ENCODE peak calls at places on chromosomes 3 and 15, in ten cellular contexts. L is cardiac muscle cell; X is endothelial cell; H is neural progenitor cell; W is CD4-positive, alpha-beta T cell; S is AG04450; F is heart right ventricle; Q is epithelial cell of esophagus; U is fibroblast of lung; I is thoracic aorta. E is an unnamed sample.

GRCh38 chr3:197327701-197328100 is 29.3 kb upstream of the DLG1 start:
- DNase-seq in U (peak; percentile 80), L (no peak), F (no peak), X (no peak), S (peak; percentile 26), I (no peak), H (no peak), Q (peak; percentile 27), W (no peak), E (no peak)

GRCh38 chr3:58333206-58334012 is 717 bp downstream of the PXK start:
- DNase-seq in Q (peak; percentile 26), X (peak; percentile 22), W (no peak), H (peak; percentile 55), U (peak; percentile 40), S (no peak), F (peak; percentile 25), I (no peak), L (peak; percentile 49), E (peak; percentile 12)

GRCh38 chr15:42141795-42142667 is 14.4 kb downstream of the PLA2G4F start:
- DNase-seq in S (no peak), Q (no peak), X (no peak), H (no peak), U (no peak), F (no peak), L (no peak), W (no peak), I (no peak), E (no peak)

GRCh38 chr3:45026038-45026437 is at the start of gene CLEC3B:
- DNase-seq in L (no peak), I (no peak), Q (no peak), F (peak; percentile 79), U (peak; percentile 69), H (no peak), S (no peak), W (no peak), X (no peak), E (no peak)

GRCh38 chr3:18425641-18426403 is 683 bp upstream of the SATB1 start:
- DNase-seq in W (peak; percentile 60), H (peak; percentile 73), F (peak; percentile 57), U (no peak), L (peak; percentile 71), I (no peak), X (peak; percentile 66), S (no peak), Q (peak; percentile 4), E (no peak)

GRCh38 chr3:133472242-133472641 is 72.4 kb downstream of the BFSP2 start:
- DNase-seq in S (no peak), H (peak; percentile 71), X (no peak), Q (peak; percentile 23), F (peak; percentile 36), I (no peak), U (peak; percentile 29), W (no peak), L (peak; percentile 58), E (peak; percentile 18)

GRCh38 chr3:177905895-177906511 is 630.2 kb upstream of the KCNMB2 start:
- DNase-seq in U (peak; percentile 61), I (no peak), X (no peak), Q (no peak), L (no peak), H (peak; percentile 21), S (peak; percentile 63), F (no peak), W (no peak), E (no peak)

GRCh38 chr15:74768771-74769342 is 13.0 kb upstream of the CSK start:
- DNase-seq in X (peak; percentile 70), Q (peak; percentile 58), H (peak; percentile 81), W (peak; percentile 62), S (no peak), U (peak; percentile 52), F (peak; percentile 58), I (no peak), L (peak; percentile 79), E (peak; percentile 66)

GRCh38 chr3:152257246-152258074 is 11.3 kb upstream of the MBNL1 start:
- DNase-seq in H (no peak), I (no peak), S (no peak), W (no peak), U (peak; percentile 49), F (no peak), Q (no peak), L (no peak), X (no peak), E (no peak)

GRCh38 chr15:101684384-101684783 is 32.2 kb upstream of the TM2D3 start:
- DNase-seq in L (peak; percentile 71), Q (peak; percentile 98), H (no peak), I (no peak), F (no peak), U (peak; percentile 28), X (no peak), S (peak; percentile 32), W (no peak), E (no peak)

GRCh38 chr15:58929891-58930416 is 3.5 kb downstream of the SLTM start:
- DNase-seq in S (no peak), X (no peak), Q (no peak), U (no peak), H (no peak), F (no peak), W (no peak), L (no peak), I (no peak), E (no peak)
- TF ChIP-seq CTCF in S (no peak), X (no peak), Q (no peak), U (no peak), H (no peak), F (no peak), W (no peak), L (no peak), I (no peak), E (no peak)

GRCh38 chr3:158773845-158774542 is 27.9 kb upstream of the MFSD1 start:
- DNase-seq in X (no peak), S (peak; percentile 29), I (no peak), L (no peak), W (no peak), H (no peak), Q (peak; percentile 21), F (no peak), U (peak; percentile 94), E (no peak)
- TF ChIP-seq CTCF in X (no peak), S (no peak), I (no peak), L (no peak), W (no peak), H (no peak), Q (no peak), F (no peak), U (no peak), E (no peak)

DNA sequence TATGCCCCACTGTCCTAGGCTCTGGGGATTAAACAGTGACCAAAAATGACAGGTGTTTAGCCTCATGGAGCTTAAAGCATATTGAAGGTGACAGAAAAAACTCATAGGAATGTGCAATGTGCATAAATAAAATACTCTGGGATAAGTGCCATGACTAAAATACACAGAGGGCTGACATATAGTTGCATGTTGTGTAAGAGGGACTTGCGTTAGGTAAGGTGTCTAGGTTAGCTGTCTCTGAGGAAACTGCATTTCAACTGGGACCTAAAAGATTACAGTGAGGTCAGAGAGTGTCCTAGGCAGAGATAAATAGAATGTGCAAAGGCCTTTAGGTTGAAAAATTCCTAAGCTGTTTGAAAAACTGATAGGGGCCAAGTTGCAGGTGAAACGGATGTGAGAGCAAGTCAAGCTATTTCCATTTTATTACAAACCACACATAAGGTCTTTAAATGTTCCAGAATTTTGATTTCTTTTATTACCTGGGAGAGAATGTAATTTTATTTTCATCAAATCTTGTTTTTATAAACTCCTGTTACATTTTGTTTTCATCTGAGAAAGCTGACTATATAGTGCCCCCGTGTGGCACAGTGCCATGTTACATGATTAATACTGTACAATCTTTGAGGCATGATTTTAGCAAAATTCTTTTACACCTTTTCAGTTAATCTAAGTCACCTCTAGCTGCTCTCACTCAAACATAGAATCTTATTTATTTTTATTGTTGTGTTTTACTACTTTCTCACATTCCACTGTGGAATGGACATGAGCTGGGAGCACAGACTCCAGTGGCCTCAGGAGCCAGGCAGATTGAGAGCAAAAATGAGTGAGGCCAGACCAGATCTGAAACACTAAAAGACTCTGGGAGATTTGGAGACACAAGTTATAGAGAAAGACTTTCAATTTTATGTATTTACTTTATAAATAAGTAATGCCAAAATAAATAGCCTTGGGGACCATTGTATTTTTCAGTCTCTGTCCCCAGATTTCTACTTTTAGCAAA is 259.6 kb upstream of the ZNF717 start:
- DNase-seq in S (no peak), L (peak; percentile 60), U (peak; percentile 67), W (no peak), H (peak; percentile 54), Q (peak; percentile 52), X (peak; percentile 55), I (no peak), F (no peak), E (peak; percentile 42)
- TF ChIP-seq CTCF in S (peak; percentile 59), L (peak; percentile 13), U (no peak), W (no peak), H (peak; percentile 86), Q (peak; percentile 58), X (peak; percentile 85), I (no peak), F (peak; percentile 51), E (peak; percentile 89)

GRCh38 chr3:2166552-2166951 is 67.9 kb downstream of the CNTN4 start:
- DNase-seq in H (peak; percentile 36), Q (peak; percentile 1), X (no peak), W (no peak), U (no peak), L (peak; percentile 45), F (no peak), S (no peak), I (no peak), E (no peak)
- TF ChIP-seq CTCF in H (peak; percentile 59), Q (no peak), X (no peak), W (no peak), U (no peak), L (no peak), F (peak; percentile 30), S (no peak), I (no peak), E (peak; percentile 53)

DNA sequence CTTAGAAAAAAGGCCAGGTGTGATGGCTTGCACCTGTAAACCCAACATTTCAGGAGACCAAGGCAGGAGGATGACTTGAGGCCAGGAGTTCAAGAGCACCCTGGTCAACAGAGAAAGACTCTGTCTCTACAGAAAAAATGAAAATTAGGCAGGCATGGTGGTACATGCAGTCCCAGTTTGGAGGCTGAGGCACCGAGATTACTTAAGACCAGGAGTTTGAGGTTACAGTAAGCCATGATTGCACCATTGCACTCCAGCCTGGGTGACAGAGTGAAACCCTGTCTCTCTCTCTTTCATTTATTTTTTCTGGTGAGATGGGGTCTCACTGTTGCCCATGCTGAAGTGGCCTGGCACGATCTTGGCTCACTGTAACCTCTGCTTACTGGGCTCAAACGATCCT is 24.7 kb downstream of the IP6K1 start:
- DNase-seq in F (no peak), H (no peak), W (no peak), U (no peak), L (no peak), S (no peak), X (no peak), Q (no peak), I (no peak), E (no peak)
- TF ChIP-seq CTCF in F (no peak), H (no peak), W (no peak), U (no peak), L (no peak), S (no peak), X (no peak), Q (no peak), I (no peak), E (no peak)

GRCh38 chr15:61053401-61053800 is 175.7 kb downstream of the RORA start:
- DNase-seq in I (no peak), X (no peak), H (no peak), W (no peak), F (no peak), U (no peak), L (no peak), S (no peak), Q (no peak), E (no peak)
- TF ChIP-seq CTCF in I (no peak), X (no peak), H (no peak), W (no peak), F (no peak), U (no peak), L (no peak), S (no peak), Q (no peak), E (no peak)